ENCODE peak calls at places on chromosomes 12 and 14, in five cellular contexts. R is K562; D is naive thymus-derived CD4-positive, alpha-beta T cell; H is left ventricle myocardium inferior; B is effector memory CD4-positive, alpha-beta T cell. N is an unnamed sample.

GRCh38 chr12:10737249-10737648 is 14.1 kb upstream of the YBX3 start:
- DNase-seq in D (no peak), H (no peak), B (no peak), R (no peak), N (no peak)

GRCh38 chr12:132686831-132687210 is 321 bp downstream of the POLE start:
- DNase-seq in H (no peak), D (no peak), R (peak; percentile 63), B (peak; percentile 3), N (no peak)

GRCh38 chr12:46153267-46153872 is 115.5 kb downstream of the SLC38A1 start:
- DNase-seq in R (peak; percentile 17), H (no peak), D (no peak), B (no peak), N (no peak)

GRCh38 chr14:31505411-31505810 is 17.6 kb upstream of the GPR33 start:
- DNase-seq in B (no peak), D (no peak), R (no peak), H (no peak), N (no peak)

GRCh38 chr12:65608319-65608916 is 215.9 kb upstream of the HMGA2 start:
- DNase-seq in B (no peak), R (no peak), H (no peak), D (no peak), N (no peak)

GRCh38 chr14:75640876-75641275 is 19.8 kb downstream of the ERG28 start:
- DNase-seq in H (no peak), B (no peak), R (no peak), D (no peak), N (no peak)

GRCh38 chr14:57462551-57462950 is 31.1 kb downstream of the CCDC198 start:
- DNase-seq in R (no peak), B (no peak), D (no peak), H (no peak), N (no peak)

GRCh38 chr12:132143328-132144071 is 619 bp downstream of the DDX51 start:
- DNase-seq in H (no peak), R (no peak), B (peak; percentile 17), D (no peak), N (peak; percentile 64)

GRCh38 chr12:96743606-96744005 is 163.5 kb upstream of the NEDD1 start:
- DNase-seq in D (no peak), R (no peak), B (no peak), H (no peak), N (no peak)

GRCh38 chr14:68756071-68756481 is 36.8 kb downstream of the ZFP36L1 start:
- DNase-seq in H (no peak), B (no peak), D (no peak), R (no peak), N (no peak)

GRCh38 chr14:31326111-31326510 is 94.2 kb downstream of the HEATR5A start:
- DNase-seq in B (no peak), H (no peak), R (no peak), D (no peak), N (no peak)

DNA sequence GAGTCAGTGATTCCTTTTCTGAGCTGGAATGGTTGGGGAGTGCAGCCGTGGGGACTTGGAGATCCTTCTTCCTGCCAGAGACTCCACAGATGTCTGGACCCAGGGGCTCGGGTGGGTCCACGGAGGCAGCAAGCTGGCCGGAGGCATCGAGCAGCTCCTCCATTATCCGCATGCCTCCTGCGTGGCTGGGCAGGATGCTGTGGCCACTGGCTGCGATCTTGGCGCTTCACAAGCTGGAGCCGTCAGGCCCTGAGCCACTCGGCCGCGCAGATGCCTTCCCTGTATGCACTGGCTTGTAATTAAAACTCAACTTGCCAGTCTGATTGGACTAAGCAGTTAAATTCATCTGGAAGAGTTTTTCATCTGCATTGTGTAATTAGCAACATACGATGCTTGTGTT is 151.5 kb downstream of the AACS start:
- DNase-seq in H (no peak), B (no peak), D (no peak), R (no peak), N (no peak)
- H3K27ac ChIP-seq in H (no peak overlapping the region), B (no peak overlapping the region), D (no peak overlapping the region), R (no peak overlapping the region), N (no peak overlapping the region)

GRCh38 chr14:65206448-65207096 is 104.3 kb upstream of the MAX start:
- DNase-seq in H (no peak), D (no peak), R (no peak), B (no peak), N (no peak)
- H3K4me1 ChIP-seq in H (no peaks in the 10 kb centered on the region), D (peaks cover 45% of the 10 kb centered on the region), R (peaks cover 10% of the 10 kb centered on the region), B (peaks cover 55% of the 10 kb centered on the region), N (no peaks in the 10 kb centered on the region)

GRCh38 chr14:37622231-37622923 is 26.9 kb downstream of the TTC6 start:
- DNase-seq in B (no peak), D (no peak), H (no peak), R (no peak), N (no peak)
- H3K27me3 ChIP-seq in B (no peaks in the 10 kb centered on the region), D (no peaks in the 10 kb centered on the region), H (peaks cover 72% of the 10 kb centered on the region), R (peaks cover 6% of the 10 kb centered on the region), N (no peaks in the 10 kb centered on the region)

DNA sequence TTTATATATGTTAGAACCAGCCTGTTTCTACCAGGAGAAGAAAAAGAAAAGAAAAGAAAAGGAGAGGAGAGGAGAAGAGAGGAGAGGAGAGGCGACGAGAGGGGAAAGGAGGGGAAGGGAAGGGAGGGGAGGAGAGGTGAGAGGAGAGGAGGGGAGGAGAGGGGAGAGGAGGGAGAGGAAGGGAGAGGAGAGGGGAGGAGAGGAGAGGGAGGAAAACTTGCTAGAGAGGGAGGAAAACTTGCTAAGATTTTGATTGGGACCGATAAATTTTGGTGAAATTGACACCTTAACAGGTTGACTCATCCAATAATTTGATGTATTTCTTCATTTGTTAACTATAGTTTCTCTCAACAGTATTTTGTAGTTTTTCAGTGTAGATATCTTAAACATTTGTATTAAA is 164.0 kb upstream of the SYT1 start:
- DNase-seq in D (no peak), H (no peak), B (no peak), R (no peak), N (no peak)
- H3K27ac ChIP-seq in D (no peak overlapping the region), H (no peak overlapping the region), B (no peak overlapping the region), R (no peak overlapping the region), N (no peak overlapping the region)

N was measured in tibial artery.